ENCODE peak calls at places on chromosome 22, in six cellular contexts. Q is uterus; H is effector memory CD4-positive, alpha-beta T cell; D is SK-N-SH; E is endodermal cell; Z is pancreas. S is an unnamed sample.
A peak's percentile ranks its signal among the peaks of the same experiment; 100 is the strongest.

GRCh38 chr22:49011379-49011768 is 816.3 kb downstream of the BRD1 start:
- DNase-seq in E (peak; percentile 20), D (peak; percentile 14), H (no peak), Q (no peak), Z (no peak), S (no peak)

GRCh38 chr22:39234867-39235687 is 9.7 kb downstream of the PDGFB start:
- DNase-seq in Q (no peak), D (no peak), E (no peak), Z (peak; percentile 63), H (no peak), S (peak; percentile 93)

GRCh38 chr22:38859581-38860290 is 12.3 kb downstream of the CBX6 start:
- DNase-seq in E (no peak), H (no peak), D (no peak), Z (no peak), Q (no peak), S (no peak)

GRCh38 chr22:26725012-26725676 is 67.8 kb downstream of the MIAT start:
- DNase-seq in Q (no peak), H (no peak), D (no peak), E (no peak), Z (no peak), S (no peak)

GRCh38 chr22:49725516-49725915 is 102.2 kb downstream of the BRD1 start:
- DNase-seq in E (no peak), H (no peak), Z (no peak), D (no peak), Q (no peak), S (no peak)

GRCh38 chr22:20268350-20269012 is 363 bp upstream of the RTN4R start:
- DNase-seq in Z (peak; percentile 51), D (peak; percentile 90), H (peak; percentile 25), E (peak; percentile 89), Q (peak; percentile 68), S (peak; percentile 53)

GRCh38 chr22:26516503-26516902 is 4.2 kb upstream of the TFIP11 start:
- DNase-seq in D (no peak), Z (no peak), Q (no peak), H (no peak), E (no peak), S (no peak)

GRCh38 chr22:42172385-42173172 is 42.0 kb upstream of the CYP2D6 start:
- DNase-seq in E (peak; percentile 63), Z (no peak), H (no peak), D (peak; percentile 56), Q (no peak), S (no peak)

DNA sequence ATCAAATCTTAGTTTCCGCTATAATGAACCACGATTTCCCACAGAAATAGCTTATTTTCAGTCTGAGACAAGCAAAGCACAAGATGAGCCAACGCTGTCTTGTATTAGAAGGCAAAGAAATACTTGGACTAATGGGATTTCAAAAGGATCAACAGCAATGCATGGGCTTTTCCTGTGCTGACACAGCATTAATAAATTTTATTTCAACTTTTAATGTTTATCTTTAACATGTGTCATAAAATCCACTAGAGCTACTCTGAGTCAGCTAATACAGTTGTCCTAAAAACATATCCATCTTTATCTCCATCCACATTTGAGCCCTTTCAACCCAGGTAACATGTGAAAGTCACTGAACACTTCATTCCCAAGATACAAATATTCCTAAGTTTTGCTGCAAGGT is 15.5 kb upstream of the SLC25A17 start:
- DNase-seq in E (no peak), Z (no peak), H (no peak), D (no peak), Q (no peak), S (no peak)
- H3K27ac ChIP-seq in E (no peak overlapping the region), Z (no peak overlapping the region), H (no peak overlapping the region), D (no peak overlapping the region), Q (no peak overlapping the region), S (no peak overlapping the region)

DNA sequence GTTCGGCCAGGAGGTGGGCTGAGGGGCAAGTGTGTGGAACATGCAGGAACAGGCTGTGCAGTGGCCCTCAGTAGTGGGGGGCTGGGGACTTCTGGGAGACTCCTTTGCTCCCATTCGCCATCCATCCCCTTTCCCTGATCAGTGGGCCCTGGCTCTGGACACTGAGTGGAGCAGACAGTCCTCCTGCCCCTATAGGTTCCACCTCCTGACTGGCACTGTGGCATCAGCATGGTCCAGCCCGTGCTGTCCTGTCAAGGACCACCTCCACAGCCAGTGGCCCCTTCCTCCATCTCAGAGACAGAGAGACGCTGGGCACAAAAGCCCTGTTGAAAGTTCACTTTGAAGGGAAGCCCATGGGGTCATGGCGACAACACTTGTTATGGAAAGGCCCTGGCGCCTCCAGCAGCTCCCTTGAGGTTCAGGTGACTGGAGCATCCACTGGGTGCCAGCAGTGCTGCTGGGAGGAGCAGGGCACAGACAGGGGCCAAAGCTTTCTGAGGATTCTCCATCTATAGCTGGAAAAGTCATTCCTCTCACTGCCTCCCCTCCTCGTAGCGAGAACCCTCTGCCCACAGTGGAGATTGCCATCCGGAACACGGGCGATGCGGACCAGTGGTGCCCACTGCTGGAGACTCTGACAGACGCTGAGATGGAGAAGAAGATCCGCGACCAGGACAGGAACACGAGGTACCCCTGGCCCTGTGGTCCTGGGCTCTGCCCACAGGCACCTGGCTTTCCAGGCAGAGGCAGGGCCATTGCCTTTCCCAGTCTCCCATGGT is 5.6 kb downstream of the DERL3 start:
- DNase-seq in D (peak; percentile 16), Q (no peak), Z (no peak), E (no peak), H (no peak), S (peak; percentile 38)
- H3K36me3 ChIP-seq in D (peaks cover 5% of the 10 kb centered on the region), Q (no peaks in the 10 kb centered on the region), Z (peaks cover 3% of the 10 kb centered on the region), E (peaks cover 58% of the 10 kb centered on the region), H (peaks cover 38% of the 10 kb centered on the region), S (peaks cover 19% of the 10 kb centered on the region)

GRCh38 chr22:28349114-28349513 is 330.5 kb downstream of the TTC28 start:
- DNase-seq in H (no peak), D (peak; percentile 42), Z (no peak), Q (no peak), E (no peak), S (no peak)
- H3K27ac ChIP-seq in H (no peak overlapping the region), D (peak overlapping the region; percentile 89), Z (no peak overlapping the region), Q (no peak overlapping the region), E (no peak overlapping the region), S (no peak overlapping the region)

DNA sequence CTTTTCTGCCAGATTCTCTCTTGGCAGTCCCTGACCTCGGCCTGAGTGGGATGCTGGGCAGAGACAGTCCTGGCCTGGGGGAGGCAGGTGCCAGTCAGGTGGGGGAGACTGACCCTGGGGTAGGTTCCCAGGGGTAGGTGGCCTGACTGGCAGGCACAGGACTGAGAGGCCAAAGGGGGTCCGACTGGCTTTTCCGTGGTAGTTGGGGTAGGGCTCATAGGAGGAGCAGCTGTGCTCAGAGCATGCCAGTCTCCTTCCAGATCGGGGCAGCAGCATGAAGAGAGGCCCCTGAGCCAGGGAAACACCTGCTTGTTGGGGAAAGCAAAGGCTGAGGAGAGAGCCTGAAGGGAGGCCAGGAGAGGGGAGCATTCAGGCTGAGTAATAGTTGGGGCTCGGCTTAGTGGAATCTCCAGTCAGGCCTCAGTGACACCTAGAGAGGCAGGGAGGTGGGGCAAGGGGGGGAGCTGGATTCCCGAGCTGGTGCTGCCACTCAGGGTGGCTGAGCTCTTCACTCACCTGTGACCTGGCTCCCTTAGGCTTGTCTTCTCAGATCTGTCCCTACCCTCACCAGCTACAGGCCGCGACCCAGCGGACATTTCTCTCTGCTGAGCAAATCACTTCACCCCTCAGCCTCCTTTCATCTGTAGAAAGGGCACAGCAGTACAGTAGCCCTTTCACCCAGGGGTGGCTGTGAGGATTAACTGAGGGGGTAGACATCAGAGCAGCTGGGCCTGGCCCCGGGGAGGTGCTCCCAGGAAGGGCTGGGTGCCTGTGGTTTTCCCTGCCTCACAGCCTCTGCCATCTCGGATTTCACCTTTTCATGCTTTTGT is 26.2 kb downstream of the MCM5 start:
- DNase-seq in H (no peak), Z (no peak), E (peak; percentile 75), D (no peak), Q (no peak), S (no peak)
- H3K36me3 ChIP-seq in H (peaks cover 33% of the 10 kb centered on the region), Z (no peaks in the 10 kb centered on the region), E (peaks cover 62% of the 10 kb centered on the region), D (no peaks in the 10 kb centered on the region), Q (no peaks in the 10 kb centered on the region), S (no peaks in the 10 kb centered on the region)

GRCh38 chr22:45551310-45552016 is 48.8 kb downstream of the FBLN1 start:
- DNase-seq in H (no peak), E (peak; percentile 31), D (no peak), Z (no peak), Q (peak; percentile 55), S (peak; percentile 41)
- H3K27ac ChIP-seq in H (no peak overlapping the region), E (peak overlapping the region; percentile 58), D (no peak overlapping the region), Z (no peak overlapping the region), Q (peak overlapping the region; percentile 88), S (peak overlapping the region; percentile 79)

GRCh38 chr22:31861226-31861840 is 83.0 kb upstream of the YWHAH start:
- DNase-seq in D (no peak), Z (no peak), H (no peak), Q (no peak), E (no peak), S (no peak)
- H3K36me3 ChIP-seq in D (peaks cover 9% of the 10 kb centered on the region), Z (no peaks in the 10 kb centered on the region), H (peaks cover 12% of the 10 kb centered on the region), Q (no peaks in the 10 kb centered on the region), E (peaks cover 8% of the 10 kb centered on the region), S (peaks cover 67% of the 10 kb centered on the region)

GRCh38 chr22:32044477-32044876 is 1.4 kb downstream of the SLC5A1 start:
- DNase-seq in D (no peak), H (no peak), E (no peak), Z (no peak), Q (no peak), S (no peak)
- H3K27ac ChIP-seq in D (peak overlapping the region; percentile 53), H (no peak overlapping the region), E (no peak overlapping the region), Z (no peak overlapping the region), Q (no peak overlapping the region), S (no peak overlapping the region)

DNA sequence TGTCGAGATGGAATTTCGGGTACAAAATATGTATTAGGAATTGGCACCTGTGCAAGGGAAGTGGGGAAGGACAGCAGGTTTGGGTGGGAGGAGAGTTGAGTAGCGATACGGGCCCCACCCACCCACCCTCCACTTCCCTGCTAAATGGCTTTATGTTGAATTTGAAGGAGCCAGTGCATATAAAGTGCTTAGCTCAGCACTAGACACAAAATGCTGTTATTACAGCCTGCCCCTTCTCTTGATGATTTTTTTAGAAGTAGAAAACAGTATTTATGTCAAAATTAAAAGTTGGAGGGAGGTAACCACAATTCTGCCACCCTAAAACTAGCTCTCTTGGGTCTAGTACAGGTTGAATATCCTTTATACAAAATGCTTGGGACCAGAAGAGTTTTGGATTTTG is 59.3 kb upstream of the SUSD2 start:
- DNase-seq in H (no peak), Q (no peak), E (no peak), Z (no peak), D (no peak), S (no peak)
- H3K36me3 ChIP-seq in H (peaks cover 45% of the 10 kb centered on the region), Q (no peaks in the 10 kb centered on the region), E (peaks cover 55% of the 10 kb centered on the region), Z (peaks cover 4% of the 10 kb centered on the region), D (peaks cover 4% of the 10 kb centered on the region), S (peaks cover 52% of the 10 kb centered on the region)

DNA sequence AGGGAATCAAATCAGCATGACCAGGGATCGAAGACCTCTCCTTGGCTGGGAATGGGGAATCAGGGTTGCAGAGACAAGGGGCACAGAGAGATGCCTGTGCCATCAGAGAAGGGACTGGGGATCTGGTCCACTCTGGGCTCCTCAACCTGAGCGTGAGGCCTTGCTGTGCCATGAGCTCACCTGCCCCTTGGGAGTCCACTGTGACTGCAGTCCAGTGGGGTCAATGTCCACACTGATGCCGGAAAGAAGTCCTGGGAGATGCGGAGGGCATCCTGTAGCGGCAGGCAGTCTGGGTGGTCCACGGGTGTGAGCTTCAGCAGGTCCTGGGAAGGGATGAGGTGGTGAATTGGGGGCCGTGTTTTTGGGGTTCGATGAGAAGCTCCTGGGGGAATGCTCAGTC is 7.3 kb upstream of the RGL4 start:
- DNase-seq in H (no peak), D (no peak), E (no peak), Z (no peak), Q (peak; percentile 2), S (no peak)
- H3K27ac ChIP-seq in H (no peak overlapping the region), D (no peak overlapping the region), E (no peak overlapping the region), Z (no peak overlapping the region), Q (no peak overlapping the region), S (no peak overlapping the region)

S was measured in heart left ventricle.